ENCODE peak calls at places on chromosomes 12 and 14, in four cellular contexts. L is WTC11, T is HepG2, Z is K562. P is an unnamed sample.
A peak's percentile ranks its signal among the peaks of the same experiment; 100 is the strongest.

GRCh38 chr14:48805315-48805714 is 780.9 kb downstream of the RPS29 start:
- DNase-seq in L (peak; percentile 30), T (peak; percentile 15), Z (no peak), P (no peak)

GRCh38 chr12:10143205-10143604 is 13.2 kb upstream of the CLEC7A start:
- DNase-seq in L (no peak), T (no peak), Z (no peak), P (no peak)

GRCh38 chr14:55180434-55180833 is 11.0 kb downstream of the DLGAP5 start:
- DNase-seq in L (no peak), T (no peak), Z (no peak), P (peak; percentile 98)

GRCh38 chr12:51533799-51534198 is 57.2 kb upstream of the SCN8A start:
- DNase-seq in L (no peak), T (no peak), Z (no peak), P (no peak)

GRCh38 chr12:48145981-48146380 is 11.3 kb downstream of the ASB8 start:
- DNase-seq in L (no peak), T (no peak), Z (no peak), P (no peak)

GRCh38 chr12:32034045-32034444 is 72.6 kb upstream of the BICD1 start:
- DNase-seq in L (no peak), T (no peak), Z (no peak), P (no peak)

GRCh38 chr12:118436986-118437385 is 60.6 kb downstream of the SUDS3 start:
- DNase-seq in L (no peak), T (no peak), Z (no peak), P (no peak)

GRCh38 chr12:31866523-31866922 is 92.7 kb upstream of the RESF1 start:
- DNase-seq in L (no peak), T (no peak), Z (no peak), P (no peak)

GRCh38 chr14:70013269-70013873 is 134.2 kb downstream of the SMOC1 start:
- DNase-seq in L (peak; percentile 83), T (peak; percentile 41), Z (peak; percentile 61), P (no peak)

GRCh38 chr14:39568809-39569538 is 136.7 kb upstream of the FBXO33 start:
- DNase-seq in L (no peak), T (no peak), Z (no peak), P (no peak)

DNA sequence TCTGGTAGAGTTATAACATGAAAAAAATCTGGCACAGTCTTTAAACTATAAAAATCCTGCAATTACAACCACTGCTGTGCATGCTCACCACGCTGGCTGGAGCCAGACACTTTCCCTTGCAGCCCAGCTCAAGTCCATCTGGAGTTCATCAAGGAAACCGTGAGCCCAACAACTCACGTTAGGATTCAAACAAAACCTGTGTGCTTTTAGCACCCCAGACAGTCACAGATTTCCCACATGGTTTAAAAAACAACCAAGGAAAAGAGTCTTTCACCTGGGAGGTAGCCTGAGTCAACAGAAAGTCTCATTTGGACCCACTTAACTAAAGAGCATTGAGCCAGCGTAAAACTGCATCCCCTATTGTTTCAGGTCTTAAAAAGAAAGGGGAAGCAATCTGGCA is 4.7 kb downstream of the LRIG3 start:
- DNase-seq in L (no peak), T (no peak), Z (no peak), P (no peak)
- TF ChIP-seq CBFB in L (no peak), T (no peak), Z (no peak), P (no peak)

DNA sequence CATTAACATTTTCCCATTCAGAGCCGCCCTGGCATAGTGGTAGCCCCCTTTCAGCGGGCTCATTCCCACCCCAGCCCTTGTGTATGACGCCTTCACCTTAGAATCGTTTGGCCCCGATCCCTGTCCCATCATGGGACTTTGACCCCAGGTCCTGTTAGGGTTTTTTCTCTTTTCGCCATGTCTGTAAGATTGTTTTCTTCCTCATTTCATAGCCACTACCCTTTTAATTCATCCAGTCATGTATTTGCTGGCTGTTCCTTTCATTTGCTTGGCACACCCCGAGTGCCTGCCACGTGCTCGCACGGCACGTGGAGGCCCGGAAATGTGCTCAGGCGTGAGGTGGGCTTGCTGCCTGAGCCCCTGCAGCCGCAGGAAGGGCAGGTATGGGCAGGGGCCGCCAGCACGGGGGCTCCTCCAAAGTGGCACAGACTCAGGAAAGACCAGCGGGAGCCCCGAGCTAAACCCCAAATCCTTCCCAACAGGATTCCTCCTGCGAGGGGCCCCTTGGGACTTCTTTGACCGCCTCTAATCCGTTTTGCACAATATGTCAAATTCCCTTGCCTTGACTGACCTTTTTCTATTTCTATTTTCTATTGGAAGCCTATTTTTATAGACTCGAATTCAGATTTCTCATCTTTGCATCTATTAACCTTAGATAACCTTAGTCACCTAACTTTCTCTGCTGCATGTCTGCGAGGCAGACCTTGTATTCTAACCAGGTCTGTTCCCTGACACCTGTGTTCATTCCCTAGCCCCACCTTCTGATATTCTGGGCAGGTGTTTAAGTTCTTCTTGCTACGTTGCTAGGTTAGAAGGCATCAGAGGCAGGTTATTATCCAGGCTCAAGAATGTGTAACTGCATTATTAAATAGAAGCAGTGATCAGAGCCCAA is 114.8 kb downstream of the EML1 start:
- DNase-seq in L (no peak), T (no peak), Z (no peak), P (no peak)
- TF ChIP-seq CBFB in L (no peak), T (no peak), Z (no peak), P (no peak)

DNA sequence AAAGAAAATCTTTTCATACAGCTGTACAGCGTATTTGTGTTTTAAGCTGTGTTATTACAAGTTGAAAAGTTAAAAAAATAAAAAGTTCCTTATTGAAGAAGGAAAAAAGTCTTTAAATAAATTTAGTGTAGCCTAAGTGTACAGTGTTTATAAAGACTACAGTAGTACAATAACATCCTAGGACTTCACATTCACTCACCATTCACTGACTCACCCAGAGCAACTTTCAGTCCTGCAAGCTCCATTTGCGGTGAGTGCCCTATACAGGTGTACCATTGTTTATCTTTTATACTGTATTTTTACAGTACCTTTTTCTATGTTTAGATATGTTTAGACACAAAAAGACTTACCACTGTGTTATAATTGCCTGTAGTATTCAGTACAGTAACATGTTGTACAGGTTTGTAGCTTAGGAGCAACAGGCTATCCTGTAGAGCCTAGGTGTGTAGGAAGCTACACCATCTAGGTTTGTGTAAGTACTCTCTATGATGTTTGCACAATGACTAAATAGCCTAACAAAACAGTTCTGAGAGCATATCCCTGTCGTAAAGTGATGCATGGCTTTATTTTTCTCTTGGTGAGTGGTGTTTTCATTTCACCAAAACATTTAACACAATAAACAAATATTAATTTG is 275.2 kb downstream of the DACT1 start:
- DNase-seq in L (no peak), T (no peak), Z (no peak), P (no peak)
- TF ChIP-seq CBFB in L (no peak), T (no peak), Z (no peak), P (no peak)

DNA sequence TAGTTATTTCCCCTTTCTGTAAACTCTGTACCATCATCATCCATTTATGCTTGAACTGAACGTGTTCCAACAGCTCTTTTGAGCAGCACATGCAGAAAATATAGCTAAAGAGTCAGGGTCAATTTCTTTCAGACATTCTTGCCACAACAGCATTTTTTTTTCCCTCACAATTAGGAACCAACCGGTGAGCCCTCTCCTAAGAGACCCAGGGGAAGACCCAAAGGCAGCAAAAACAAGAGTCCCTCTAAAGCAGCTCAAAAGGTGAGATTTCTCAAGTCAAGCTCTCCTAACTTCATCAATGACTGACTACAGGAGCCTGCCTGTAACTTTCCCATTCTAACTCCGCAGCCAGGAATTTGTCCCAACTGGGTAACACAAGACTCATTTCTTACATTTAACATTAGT is 3.5 kb downstream of the HMGA2 start:
- DNase-seq in L (no peak), T (peak; percentile 31), Z (no peak), P (no peak)
- TF ChIP-seq CBFB in L (no peak), T (no peak), Z (no peak), P (no peak)

GRCh38 chr12:11822071-11822818 is 172.8 kb downstream of the ETV6 start:
- DNase-seq in L (no peak), T (no peak), Z (no peak), P (peak; percentile 74)
- TF ChIP-seq CBFB in L (no peak), T (no peak), Z (no peak), P (no peak)

P was measured in GM12878.